ENCODE peak calls at places on chromosomes 6 and 20, in eight cellular contexts. Z is hepatocyte, D is MM.1S, W is PC-3, K is neural progenitor cell, U is HCT116, F is GM23338, M is SK-N-SH. S is an unnamed sample.

GRCh38 chr6:139905404-139906052 is 531.1 kb upstream of the CITED2 start:
- DNase-seq in Z (no peak), D (no peak), W (no peak), K (no peak), U (no peak), F (no peak), M (no peak), S (no peak)

GRCh38 chr20:12113468-12114371 is 196.0 kb downstream of the BTBD3 start:
- DNase-seq in Z (no peak), D (peak; percentile 92), W (peak; percentile 83), K (no peak), U (no peak), F (no peak), M (no peak), S (no peak)

GRCh38 chr6:33206864-33207568 is 1.3 kb upstream of the RING1 start:
- DNase-seq in Z (peak; percentile 68), D (no peak), W (peak; percentile 76), K (peak; percentile 92), U (no peak), F (peak; percentile 41), M (peak; percentile 21), S (no peak)

GRCh38 chr20:48750941-48751620 is 76.7 kb downstream of the PREX1 start:
- DNase-seq in Z (no peak), D (no peak), W (no peak), K (peak; percentile 95), U (no peak), F (peak; percentile 87), M (peak; percentile 28), S (peak; percentile 65)

GRCh38 chr6:148332088-148332487 is 10.6 kb upstream of the SASH1 start:
- DNase-seq in Z (no peak), D (no peak), W (no peak), K (no peak), U (no peak), F (no peak), M (no peak), S (no peak)

GRCh38 chr6:35400901-35401311 is 51.2 kb upstream of the FANCE start:
- DNase-seq in Z (peak; percentile 50), D (no peak), W (peak; percentile 98), K (no peak), U (peak; percentile 79), F (no peak), M (peak; percentile 46), S (no peak)

GRCh38 chr6:168274046-168274952 is 45.3 kb downstream of the DACT2 start:
- DNase-seq in Z (peak; percentile 67), D (no peak), W (no peak), K (no peak), U (no peak), F (no peak), M (no peak), S (no peak)

GRCh38 chr6:50681213-50681824 is 32.0 kb upstream of the TFAP2D start:
- DNase-seq in Z (no peak), D (no peak), W (no peak), K (no peak), U (no peak), F (no peak), M (no peak), S (no peak)

GRCh38 chr20:34010405-34010895 is 16.7 kb downstream of the RALY start:
- DNase-seq in Z (no peak), D (no peak), W (no peak), K (peak; percentile 57), U (no peak), F (peak; percentile 95), M (no peak), S (no peak)

GRCh38 chr6:71205336-71205956 is 83.2 kb upstream of the OGFRL1 start:
- DNase-seq in Z (no peak), D (no peak), W (no peak), K (no peak), U (no peak), F (no peak), M (no peak), S (no peak)

GRCh38 chr20:52749938-52750337 is 222.2 kb upstream of the TSHZ2 start:
- DNase-seq in Z (no peak), D (no peak), W (no peak), K (no peak), U (no peak), F (no peak), M (no peak), S (no peak)

GRCh38 chr6:135993321-135993720 is 141.8 kb downstream of the PDE7B start:
- DNase-seq in Z (no peak), D (no peak), W (no peak), K (no peak), U (no peak), F (no peak), M (no peak), S (peak; percentile 15)

GRCh38 chr6:135992739-135993138 is 141.2 kb downstream of the PDE7B start:
- DNase-seq in Z (no peak), D (no peak), W (no peak), K (no peak), U (no peak), F (no peak), M (no peak), S (no peak)

GRCh38 chr6:135999393-135999792 is 147.9 kb downstream of the PDE7B start:
- DNase-seq in Z (no peak), D (no peak), W (no peak), K (no peak), U (no peak), F (no peak), M (no peak), S (no peak)

GRCh38 chr6:135996668-135997067 is 145.2 kb downstream of the PDE7B start:
- DNase-seq in Z (no peak), D (no peak), W (no peak), K (no peak), U (no peak), F (no peak), M (no peak), S (no peak)

DNA sequence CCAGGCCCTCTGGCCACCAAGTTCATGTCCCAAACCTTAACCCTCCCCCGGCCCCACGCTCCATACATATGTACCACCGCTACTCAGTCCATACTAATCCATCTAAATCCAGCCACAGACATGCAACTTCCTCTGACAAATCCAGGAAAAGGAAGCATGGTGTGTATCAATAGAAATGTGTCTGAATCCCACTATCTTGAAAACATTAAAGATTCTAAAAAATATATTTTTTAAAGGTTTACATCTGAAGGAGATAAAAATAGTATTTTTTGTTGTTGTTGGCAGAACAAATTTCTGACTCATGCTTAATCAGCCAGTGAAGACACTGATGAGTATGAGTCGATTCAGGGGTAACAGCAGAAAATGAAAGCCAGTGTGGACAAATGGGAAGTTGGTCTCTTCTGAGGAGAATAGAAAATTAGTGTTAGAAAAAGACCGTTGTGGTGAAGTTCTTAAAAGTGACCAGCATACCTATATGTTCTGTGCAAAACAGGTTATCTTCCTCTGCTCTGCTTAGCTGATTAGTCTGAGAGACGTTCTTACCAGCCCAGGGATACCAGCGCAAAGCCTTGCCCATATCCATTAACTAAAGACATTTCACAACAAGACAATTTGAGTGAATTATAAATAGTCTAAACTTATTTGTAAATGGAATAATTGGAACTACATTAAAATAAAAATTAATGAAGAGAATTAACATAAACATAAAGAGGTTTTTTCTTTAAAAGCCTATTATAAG is 143.8 kb downstream of the PDE7B start:
- DNase-seq in Z (no peak), D (no peak), W (peak; percentile 62), K (no peak), U (no peak), F (no peak), M (no peak), S (no peak)
- TF ChIP-seq EZH2phosphoT487 in Z (no peak), D (no peak), W (no peak), K (no peak), U (no peak), F (no peak), M (no peak), S (no peak)

DNA sequence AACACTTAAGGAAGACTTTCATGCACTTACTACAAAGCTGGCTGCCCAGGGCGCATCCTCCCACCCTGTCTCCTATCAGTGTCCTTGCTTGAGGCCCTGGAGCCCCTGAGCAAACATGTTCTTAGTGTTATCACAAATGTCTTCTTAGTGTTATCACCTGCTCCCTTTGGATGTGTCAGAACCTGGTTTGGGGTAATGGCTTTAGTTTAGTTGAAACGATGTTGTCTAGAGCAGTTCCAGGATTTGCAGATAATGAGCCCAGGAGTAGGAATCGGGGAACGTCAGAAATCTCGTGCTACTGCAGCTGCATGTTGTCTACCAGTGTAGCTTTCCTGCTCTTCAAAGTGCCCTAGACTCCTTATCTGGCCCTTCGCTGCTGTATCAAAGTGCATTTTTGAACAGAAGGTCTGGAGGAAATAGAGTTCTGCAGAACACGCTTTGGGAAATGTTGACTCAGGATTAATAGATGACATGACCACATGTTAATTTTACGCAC is 69.6 kb downstream of the PHACTR2 start:
- DNase-seq in Z (peak; percentile 66), D (no peak), W (no peak), K (no peak), U (no peak), F (peak; percentile 33), M (no peak), S (no peak)
- H3K4me1 ChIP-seq in Z (peaks cover 72% of the 10 kb centered on the region), D (no peaks in the 10 kb centered on the region), W (peaks cover 20% of the 10 kb centered on the region), K (peaks cover 56% of the 10 kb centered on the region), U (peaks cover 22% of the 10 kb centered on the region), F (peaks cover 85% of the 10 kb centered on the region), M (no peaks in the 10 kb centered on the region), S (no peaks in the 10 kb centered on the region)

GRCh38 chr6:129641344-129641743 is 68.6 kb downstream of the ARHGAP18 start:
- DNase-seq in Z (no peak), D (no peak), W (no peak), K (no peak), U (peak; percentile 61), F (no peak), M (no peak), S (no peak)

GRCh38 chr6:129635396-129636164 is 74.4 kb downstream of the ARHGAP18 start:
- DNase-seq in Z (no peak), D (no peak), W (no peak), K (no peak), U (no peak), F (no peak), M (no peak), S (no peak)

GRCh38 chr6:129637340-129638054 is 72.5 kb downstream of the ARHGAP18 start:
- DNase-seq in Z (no peak), D (no peak), W (peak; percentile 63), K (no peak), U (no peak), F (no peak), M (no peak), S (no peak)

GRCh38 chr6:129634411-129635230 is 75.4 kb downstream of the ARHGAP18 start:
- DNase-seq in Z (no peak), D (peak; percentile 41), W (no peak), K (no peak), U (no peak), F (no peak), M (no peak), S (no peak)

GRCh38 chr6:129638055-129639019 is 71.6 kb downstream of the ARHGAP18 start:
- DNase-seq in Z (peak; percentile 31), D (no peak), W (no peak), K (no peak), U (no peak), F (no peak), M (no peak), S (no peak)
- H2AFZ ChIP-seq in Z (peak overlapping the region; percentile 6), D (no peak overlapping the region), W (no peak overlapping the region), K (no peak overlapping the region), U (no peak overlapping the region), F (no peak overlapping the region), M (no peak overlapping the region), S (no peak overlapping the region)

GRCh38 chr20:16424780-16425179 is 148.5 kb downstream of the KIF16B start:
- DNase-seq in Z (no peak), D (no peak), W (no peak), K (no peak), U (no peak), F (no peak), M (no peak), S (no peak)

GRCh38 chr20:16423311-16424212 is 149.7 kb downstream of the KIF16B start:
- DNase-seq in Z (no peak), D (no peak), W (no peak), K (no peak), U (no peak), F (no peak), M (no peak), S (no peak)

GRCh38 chr20:16428112-16428511 is 145.1 kb downstream of the KIF16B start:
- DNase-seq in Z (no peak), D (no peak), W (no peak), K (no peak), U (no peak), F (no peak), M (no peak), S (no peak)
- TF ChIP-seq EZH2phosphoT487 in Z (no peak), D (no peak), W (no peak), K (no peak), U (no peak), F (no peak), M (no peak), S (no peak)

S was measured in OCI-LY7.